ENCODE peak calls at places on chromosomes 3 and 15, in ten cellular contexts. One of them, this sample, is unnamed.

GRCh38 chr3:194325424-194326165 is 25.5 kb downstream of the CPN2 start:
- DNase-seq in KBM-7: no peak
- DNase-seq in activated CD4-positive, alpha-beta T cell treated with anti-CD3 and anti-CD28 coated beads, Interleukin-2, amount 50 U/mL, for 4 hours: no peak
- DNase-seq in GM23248: no peak
- DNase-seq in RPMI7951: peak
- DNase-seq in H54: no peak
- DNase-seq in fibroblast of lung: no peak
- DNase-seq in CD4-positive, CD25-positive, alpha-beta regulatory T cell: no peak
- DNase-seq in lower lobe of right lung: no peak
- DNase-seq in effector memory CD4-positive, alpha-beta T cell: no peak
- DNase-seq in this sample: no peak

GRCh38 chr3:8500208-8500961 is 1.2 kb upstream of the LMCD1 start:
- DNase-seq in GM23248: peak
- DNase-seq in activated CD4-positive, alpha-beta T cell treated with anti-CD3 and anti-CD28 coated beads, Interleukin-2, amount 50 U/mL, for 4 hours: no peak
- DNase-seq in H54: no peak
- DNase-seq in RPMI7951: peak
- DNase-seq in KBM-7: no peak
- DNase-seq in effector memory CD4-positive, alpha-beta T cell: no peak
- DNase-seq in CD4-positive, CD25-positive, alpha-beta regulatory T cell: no peak
- DNase-seq in lower lobe of right lung: no peak
- DNase-seq in fibroblast of lung: peak
- DNase-seq in this sample: no peak

GRCh38 chr3:102454101-102454625 is 19.3 kb downstream of the ZPLD1 start:
- DNase-seq in CD4-positive, CD25-positive, alpha-beta regulatory T cell: no peak
- DNase-seq in KBM-7: no peak
- DNase-seq in lower lobe of right lung: no peak
- DNase-seq in RPMI7951: no peak
- DNase-seq in fibroblast of lung: no peak
- DNase-seq in effector memory CD4-positive, alpha-beta T cell: no peak
- DNase-seq in GM23248: no peak
- DNase-seq in H54: no peak
- DNase-seq in activated CD4-positive, alpha-beta T cell treated with anti-CD3 and anti-CD28 coated beads, Interleukin-2, amount 50 U/mL, for 4 hours: no peak
- DNase-seq in this sample: no peak

GRCh38 chr3:120072867-120073525 is 21.3 kb downstream of the GSK3B start:
- DNase-seq in CD4-positive, CD25-positive, alpha-beta regulatory T cell: no peak
- DNase-seq in GM23248: no peak
- DNase-seq in activated CD4-positive, alpha-beta T cell treated with anti-CD3 and anti-CD28 coated beads, Interleukin-2, amount 50 U/mL, for 4 hours: no peak
- DNase-seq in H54: no peak
- DNase-seq in lower lobe of right lung: no peak
- DNase-seq in KBM-7: no peak
- DNase-seq in RPMI7951: no peak
- DNase-seq in effector memory CD4-positive, alpha-beta T cell: no peak
- DNase-seq in fibroblast of lung: no peak
- DNase-seq in this sample: no peak

GRCh38 chr15:60407406-60407805 is 9.6 kb upstream of the ANXA2 start:
- DNase-seq in lower lobe of right lung: no peak
- DNase-seq in activated CD4-positive, alpha-beta T cell treated with anti-CD3 and anti-CD28 coated beads, Interleukin-2, amount 50 U/mL, for 4 hours: no peak
- DNase-seq in GM23248: peak
- DNase-seq in RPMI7951: peak
- DNase-seq in effector memory CD4-positive, alpha-beta T cell: no peak
- DNase-seq in KBM-7: no peak
- DNase-seq in H54: peak
- DNase-seq in fibroblast of lung: peak
- DNase-seq in CD4-positive, CD25-positive, alpha-beta regulatory T cell: no peak
- DNase-seq in this sample: no peak

GRCh38 chr3:46981932-46982471 is 2.5 kb downstream of the NBEAL2 start:
- DNase-seq in RPMI7951: no peak
- DNase-seq in KBM-7: peak
- DNase-seq in effector memory CD4-positive, alpha-beta T cell: no peak
- DNase-seq in H54: no peak
- DNase-seq in lower lobe of right lung: peak
- DNase-seq in GM23248: no peak
- DNase-seq in CD4-positive, CD25-positive, alpha-beta regulatory T cell: no peak
- DNase-seq in activated CD4-positive, alpha-beta T cell treated with anti-CD3 and anti-CD28 coated beads, Interleukin-2, amount 50 U/mL, for 4 hours: no peak
- DNase-seq in fibroblast of lung: no peak
- DNase-seq in this sample: no peak

GRCh38 chr15:31160740-31161495 is 59.4 kb upstream of the TRPM1 start:
- DNase-seq in GM23248: no peak
- DNase-seq in fibroblast of lung: no peak
- DNase-seq in lower lobe of right lung: no peak
- DNase-seq in activated CD4-positive, alpha-beta T cell treated with anti-CD3 and anti-CD28 coated beads, Interleukin-2, amount 50 U/mL, for 4 hours: no peak
- DNase-seq in KBM-7: no peak
- DNase-seq in effector memory CD4-positive, alpha-beta T cell: no peak
- DNase-seq in RPMI7951: no peak
- DNase-seq in CD4-positive, CD25-positive, alpha-beta regulatory T cell: no peak
- DNase-seq in H54: no peak
- DNase-seq in this sample: no peak

GRCh38 chr15:40828447-40829036 is at the start of gene PPP1R14D:
- DNase-seq in RPMI7951: no peak
- DNase-seq in effector memory CD4-positive, alpha-beta T cell: no peak
- DNase-seq in KBM-7: no peak
- DNase-seq in lower lobe of right lung: no peak
- DNase-seq in GM23248: no peak
- DNase-seq in H54: no peak
- DNase-seq in CD4-positive, CD25-positive, alpha-beta regulatory T cell: no peak
- DNase-seq in fibroblast of lung: no peak
- DNase-seq in activated CD4-positive, alpha-beta T cell treated with anti-CD3 and anti-CD28 coated beads, Interleukin-2, amount 50 U/mL, for 4 hours: no peak
- DNase-seq in this sample: no peak

GRCh38 chr3:132569153-132569552 is 27.9 kb upstream of the ACKR4 start:
- DNase-seq in fibroblast of lung: peak
- DNase-seq in activated CD4-positive, alpha-beta T cell treated with anti-CD3 and anti-CD28 coated beads, Interleukin-2, amount 50 U/mL, for 4 hours: no peak
- DNase-seq in KBM-7: no peak
- DNase-seq in H54: no peak
- DNase-seq in GM23248: peak
- DNase-seq in RPMI7951: peak
- DNase-seq in effector memory CD4-positive, alpha-beta T cell: no peak
- DNase-seq in CD4-positive, CD25-positive, alpha-beta regulatory T cell: no peak
- DNase-seq in lower lobe of right lung: no peak
- DNase-seq in this sample: no peak

GRCh38 chr15:30649952-30650929 is 24.3 kb downstream of the ARHGAP11B start:
- DNase-seq in activated CD4-positive, alpha-beta T cell treated with anti-CD3 and anti-CD28 coated beads, Interleukin-2, amount 50 U/mL, for 4 hours: no peak
- DNase-seq in RPMI7951: no peak
- DNase-seq in H54: no peak
- DNase-seq in fibroblast of lung: no peak
- DNase-seq in KBM-7: peak
- DNase-seq in GM23248: peak
- DNase-seq in effector memory CD4-positive, alpha-beta T cell: no peak
- DNase-seq in CD4-positive, CD25-positive, alpha-beta regulatory T cell: no peak
- DNase-seq in lower lobe of right lung: no peak
- DNase-seq in this sample: no peak

GRCh38 chr15:63402498-63403253 is 21.0 kb upstream of the CA12 start:
- DNase-seq in activated CD4-positive, alpha-beta T cell treated with anti-CD3 and anti-CD28 coated beads, Interleukin-2, amount 50 U/mL, for 4 hours: no peak
- DNase-seq in RPMI7951: peak
- DNase-seq in fibroblast of lung: peak
- DNase-seq in lower lobe of right lung: no peak
- DNase-seq in CD4-positive, CD25-positive, alpha-beta regulatory T cell: peak
- DNase-seq in effector memory CD4-positive, alpha-beta T cell: no peak
- DNase-seq in H54: peak
- DNase-seq in KBM-7: peak
- DNase-seq in GM23248: peak
- DNase-seq in this sample: no peak

GRCh38 chr3:129429597-129429996 is 1.2 kb upstream of the EFCAB12 start:
- DNase-seq in activated CD4-positive, alpha-beta T cell treated with anti-CD3 and anti-CD28 coated beads, Interleukin-2, amount 50 U/mL, for 4 hours: no peak
- DNase-seq in lower lobe of right lung: no peak
- DNase-seq in H54: no peak
- DNase-seq in fibroblast of lung: no peak
- DNase-seq in CD4-positive, CD25-positive, alpha-beta regulatory T cell: no peak
- DNase-seq in KBM-7: no peak
- DNase-seq in effector memory CD4-positive, alpha-beta T cell: no peak
- DNase-seq in RPMI7951: no peak
- DNase-seq in GM23248: no peak
- DNase-seq in this sample: no peak

GRCh38 chr3:46416134-46417119 is 9.4 kb downstream of the CCRL2 start:
- DNase-seq in activated CD4-positive, alpha-beta T cell treated with anti-CD3 and anti-CD28 coated beads, Interleukin-2, amount 50 U/mL, for 4 hours: no peak
- DNase-seq in GM23248: no peak
- DNase-seq in H54: no peak
- DNase-seq in fibroblast of lung: no peak
- DNase-seq in KBM-7: no peak
- DNase-seq in effector memory CD4-positive, alpha-beta T cell: no peak
- DNase-seq in CD4-positive, CD25-positive, alpha-beta regulatory T cell: no peak
- DNase-seq in RPMI7951: no peak
- DNase-seq in lower lobe of right lung: no peak
- DNase-seq in this sample: no peak

GRCh38 chr3:46228259-46229222 is 13.7 kb upstream of the CCR3 start:
- DNase-seq in H54: no peak
- DNase-seq in activated CD4-positive, alpha-beta T cell treated with anti-CD3 and anti-CD28 coated beads, Interleukin-2, amount 50 U/mL, for 4 hours: no peak
- DNase-seq in effector memory CD4-positive, alpha-beta T cell: no peak
- DNase-seq in RPMI7951: peak
- DNase-seq in GM23248: peak
- DNase-seq in fibroblast of lung: peak
- DNase-seq in lower lobe of right lung: no peak
- DNase-seq in KBM-7: peak
- DNase-seq in CD4-positive, CD25-positive, alpha-beta regulatory T cell: no peak
- DNase-seq in this sample: no peak

GRCh38 chr3:78645628-78646310 is 1122.0 kb downstream of the ROBO1 start:
- DNase-seq in RPMI7951: peak
- DNase-seq in GM23248: peak
- DNase-seq in H54: peak
- DNase-seq in lower lobe of right lung: no peak
- DNase-seq in activated CD4-positive, alpha-beta T cell treated with anti-CD3 and anti-CD28 coated beads, Interleukin-2, amount 50 U/mL, for 4 hours: no peak
- DNase-seq in fibroblast of lung: peak
- DNase-seq in KBM-7: peak
- DNase-seq in CD4-positive, CD25-positive, alpha-beta regulatory T cell: no peak
- DNase-seq in effector memory CD4-positive, alpha-beta T cell: no peak
- DNase-seq in this sample: peak

GRCh38 chr3:137764001-137764433 is at the start of gene SOX14:
- DNase-seq in GM23248: no peak
- DNase-seq in KBM-7: no peak
- DNase-seq in lower lobe of right lung: peak
- DNase-seq in H54: no peak
- DNase-seq in fibroblast of lung: no peak
- DNase-seq in CD4-positive, CD25-positive, alpha-beta regulatory T cell: no peak
- DNase-seq in activated CD4-positive, alpha-beta T cell treated with anti-CD3 and anti-CD28 coated beads, Interleukin-2, amount 50 U/mL, for 4 hours: no peak
- DNase-seq in RPMI7951: no peak
- DNase-seq in effector memory CD4-positive, alpha-beta T cell: no peak
- DNase-seq in this sample: no peak

GRCh38 chr15:39623550-39623931 is 42.7 kb downstream of the THBS1 start:
- DNase-seq in KBM-7: no peak
- DNase-seq in lower lobe of right lung: no peak
- DNase-seq in activated CD4-positive, alpha-beta T cell treated with anti-CD3 and anti-CD28 coated beads, Interleukin-2, amount 50 U/mL, for 4 hours: no peak
- DNase-seq in H54: no peak
- DNase-seq in CD4-positive, CD25-positive, alpha-beta regulatory T cell: peak
- DNase-seq in effector memory CD4-positive, alpha-beta T cell: peak
- DNase-seq in RPMI7951: peak
- DNase-seq in fibroblast of lung: no peak
- DNase-seq in GM23248: no peak
- DNase-seq in this sample: no peak

GRCh38 chr3:136957751-136958288 is at the start of gene IL20RB:
- DNase-seq in RPMI7951: peak
- DNase-seq in H54: no peak
- DNase-seq in KBM-7: no peak
- DNase-seq in effector memory CD4-positive, alpha-beta T cell: no peak
- DNase-seq in lower lobe of right lung: no peak
- DNase-seq in CD4-positive, CD25-positive, alpha-beta regulatory T cell: no peak
- DNase-seq in fibroblast of lung: peak
- DNase-seq in GM23248: peak
- DNase-seq in activated CD4-positive, alpha-beta T cell treated with anti-CD3 and anti-CD28 coated beads, Interleukin-2, amount 50 U/mL, for 4 hours: no peak
- DNase-seq in this sample: no peak

GRCh38 chr3:188194327-188194726 is 40.4 kb downstream of the LPP start:
- DNase-seq in KBM-7: no peak
- DNase-seq in lower lobe of right lung: no peak
- DNase-seq in RPMI7951: peak
- DNase-seq in GM23248: peak
- DNase-seq in fibroblast of lung: peak
- DNase-seq in activated CD4-positive, alpha-beta T cell treated with anti-CD3 and anti-CD28 coated beads, Interleukin-2, amount 50 U/mL, for 4 hours: no peak
- DNase-seq in CD4-positive, CD25-positive, alpha-beta regulatory T cell: no peak
- DNase-seq in H54: no peak
- DNase-seq in effector memory CD4-positive, alpha-beta T cell: no peak
- DNase-seq in this sample: no peak

GRCh38 chr3:80696280-80696679 is 928.5 kb upstream of the ROBO1 start:
- DNase-seq in effector memory CD4-positive, alpha-beta T cell: no peak
- DNase-seq in H54: no peak
- DNase-seq in GM23248: no peak
- DNase-seq in KBM-7: no peak
- DNase-seq in CD4-positive, CD25-positive, alpha-beta regulatory T cell: no peak
- DNase-seq in RPMI7951: no peak
- DNase-seq in activated CD4-positive, alpha-beta T cell treated with anti-CD3 and anti-CD28 coated beads, Interleukin-2, amount 50 U/mL, for 4 hours: no peak
- DNase-seq in fibroblast of lung: no peak
- DNase-seq in lower lobe of right lung: no peak
- DNase-seq in this sample: peak

GRCh38 chr3:27943106-27943505 is 221.0 kb upstream of the EOMES start:
- DNase-seq in KBM-7: no peak
- DNase-seq in CD4-positive, CD25-positive, alpha-beta regulatory T cell: no peak
- DNase-seq in fibroblast of lung: no peak
- DNase-seq in activated CD4-positive, alpha-beta T cell treated with anti-CD3 and anti-CD28 coated beads, Interleukin-2, amount 50 U/mL, for 4 hours: no peak
- DNase-seq in effector memory CD4-positive, alpha-beta T cell: no peak
- DNase-seq in GM23248: peak
- DNase-seq in lower lobe of right lung: no peak
- DNase-seq in H54: no peak
- DNase-seq in RPMI7951: peak
- DNase-seq in this sample: no peak

GRCh38 chr3:139264375-139264774 is 79.4 kb upstream of the MRPS22 start:
- DNase-seq in KBM-7: no peak
- DNase-seq in CD4-positive, CD25-positive, alpha-beta regulatory T cell: no peak
- DNase-seq in H54: no peak
- DNase-seq in effector memory CD4-positive, alpha-beta T cell: no peak
- DNase-seq in RPMI7951: no peak
- DNase-seq in GM23248: no peak
- DNase-seq in fibroblast of lung: no peak
- DNase-seq in activated CD4-positive, alpha-beta T cell treated with anti-CD3 and anti-CD28 coated beads, Interleukin-2, amount 50 U/mL, for 4 hours: no peak
- DNase-seq in lower lobe of right lung: no peak
- DNase-seq in this sample: no peak

GRCh38 chr15:74320358-74321247 is 46.8 kb downstream of the CYP11A1 start:
- DNase-seq in fibroblast of lung: no peak
- DNase-seq in H54: no peak
- DNase-seq in GM23248: peak
- DNase-seq in activated CD4-positive, alpha-beta T cell treated with anti-CD3 and anti-CD28 coated beads, Interleukin-2, amount 50 U/mL, for 4 hours: no peak
- DNase-seq in lower lobe of right lung: no peak
- DNase-seq in RPMI7951: peak
- DNase-seq in KBM-7: peak
- DNase-seq in effector memory CD4-positive, alpha-beta T cell: no peak
- DNase-seq in CD4-positive, CD25-positive, alpha-beta regulatory T cell: no peak
- DNase-seq in this sample: no peak

GRCh38 chr3:19931180-19931692 is 2.8 kb downstream of the EFHB start:
- DNase-seq in RPMI7951: no peak
- DNase-seq in H54: no peak
- DNase-seq in KBM-7: peak
- DNase-seq in effector memory CD4-positive, alpha-beta T cell: no peak
- DNase-seq in CD4-positive, CD25-positive, alpha-beta regulatory T cell: no peak
- DNase-seq in GM23248: no peak
- DNase-seq in fibroblast of lung: no peak
- DNase-seq in activated CD4-positive, alpha-beta T cell treated with anti-CD3 and anti-CD28 coated beads, Interleukin-2, amount 50 U/mL, for 4 hours: no peak
- DNase-seq in lower lobe of right lung: no peak
- DNase-seq in this sample: no peak

GRCh38 chr15:66505430-66505811 is 295 bp downstream of the ZWILCH start:
- DNase-seq in GM23248: peak
- DNase-seq in CD4-positive, CD25-positive, alpha-beta regulatory T cell: no peak
- DNase-seq in fibroblast of lung: peak
- DNase-seq in KBM-7: no peak
- DNase-seq in effector memory CD4-positive, alpha-beta T cell: no peak
- DNase-seq in lower lobe of right lung: no peak
- DNase-seq in H54: no peak
- DNase-seq in RPMI7951: no peak
- DNase-seq in activated CD4-positive, alpha-beta T cell treated with anti-CD3 and anti-CD28 coated beads, Interleukin-2, amount 50 U/mL, for 4 hours: no peak
- DNase-seq in this sample: no peak

GRCh38 chr15:97961067-97961954 is 808 bp downstream of the ARRDC4 start:
- DNase-seq in KBM-7: peak
- DNase-seq in GM23248: peak
- DNase-seq in lower lobe of right lung: peak
- DNase-seq in effector memory CD4-positive, alpha-beta T cell: no peak
- DNase-seq in fibroblast of lung: no peak
- DNase-seq in H54: no peak
- DNase-seq in CD4-positive, CD25-positive, alpha-beta regulatory T cell: no peak
- DNase-seq in RPMI7951: peak
- DNase-seq in activated CD4-positive, alpha-beta T cell treated with anti-CD3 and anti-CD28 coated beads, Interleukin-2, amount 50 U/mL, for 4 hours: no peak
- DNase-seq in this sample: no peak

This sample was measured in kidney epithelial cell.